ENCODE peak calls at places on chromosome 2, in six cellular contexts. One of them, this sample, is unnamed.

GRCh38 chr2:192128655-192129054 is 66.1 kb downstream of the TMEFF2 start:
- DNase-seq in aorta: no peak
- DNase-seq in AML-193: no peak
- DNase-seq in GM04504: no peak
- DNase-seq in anterior cingulate cortex: no peak
- DNase-seq in activated naive CD4-positive, alpha-beta T cell treated with anti-CD3 and anti-CD28 coated beads for 36 hours: no peak
- DNase-seq in this sample: no peak

GRCh38 chr2:58651930-58652329 is 410.8 kb upstream of the FANCL start:
- DNase-seq in aorta: no peak
- DNase-seq in AML-193: no peak
- DNase-seq in GM04504: no peak
- DNase-seq in anterior cingulate cortex: no peak
- DNase-seq in activated naive CD4-positive, alpha-beta T cell treated with anti-CD3 and anti-CD28 coated beads for 36 hours: no peak
- DNase-seq in this sample: no peak

GRCh38 chr2:15996536-15997423 is 56.4 kb downstream of the MYCN start:
- DNase-seq in aorta: no peak
- DNase-seq in AML-193: no peak
- DNase-seq in GM04504: no peak
- DNase-seq in anterior cingulate cortex: no peak
- DNase-seq in activated naive CD4-positive, alpha-beta T cell treated with anti-CD3 and anti-CD28 coated beads for 36 hours: no peak
- DNase-seq in this sample: no peak

GRCh38 chr2:112155331-112156151 is 17.4 kb downstream of the FBLN7 start:
- DNase-seq in aorta: no peak
- DNase-seq in AML-193: peak
- DNase-seq in GM04504: no peak
- DNase-seq in anterior cingulate cortex: no peak
- DNase-seq in activated naive CD4-positive, alpha-beta T cell treated with anti-CD3 and anti-CD28 coated beads for 36 hours: peak
- DNase-seq in this sample: no peak

GRCh38 chr2:113720167-113720566 is 36.3 kb downstream of the SLC35F5 start:
- DNase-seq in aorta: no peak
- DNase-seq in AML-193: peak
- DNase-seq in GM04504: no peak
- DNase-seq in anterior cingulate cortex: no peak
- DNase-seq in activated naive CD4-positive, alpha-beta T cell treated with anti-CD3 and anti-CD28 coated beads for 36 hours: no peak
- DNase-seq in this sample: no peak

GRCh38 chr2:70391988-70392387 is 90.1 kb upstream of the FAM136A start:
- DNase-seq in aorta: no peak
- DNase-seq in AML-193: no peak
- DNase-seq in GM04504: no peak
- DNase-seq in anterior cingulate cortex: no peak
- DNase-seq in activated naive CD4-positive, alpha-beta T cell treated with anti-CD3 and anti-CD28 coated beads for 36 hours: no peak
- DNase-seq in this sample: no peak

GRCh38 chr2:28956415-28956826 is 24.7 kb upstream of the TOGARAM2 start:
- DNase-seq in aorta: no peak
- DNase-seq in AML-193: no peak
- DNase-seq in GM04504: no peak
- DNase-seq in anterior cingulate cortex: no peak
- DNase-seq in activated naive CD4-positive, alpha-beta T cell treated with anti-CD3 and anti-CD28 coated beads for 36 hours: peak
- DNase-seq in this sample: no peak

GRCh38 chr2:178070824-178071223 is 1.8 kb downstream of the PDE11A start:
- DNase-seq in aorta: no peak
- DNase-seq in AML-193: no peak
- DNase-seq in GM04504: no peak
- DNase-seq in anterior cingulate cortex: no peak
- DNase-seq in activated naive CD4-positive, alpha-beta T cell treated with anti-CD3 and anti-CD28 coated beads for 36 hours: no peak
- DNase-seq in this sample: no peak

GRCh38 chr2:102439065-102439695 is 16.2 kb downstream of the IL18RAP start:
- DNase-seq in aorta: no peak
- DNase-seq in AML-193: no peak
- DNase-seq in GM04504: no peak
- DNase-seq in anterior cingulate cortex: no peak
- DNase-seq in activated naive CD4-positive, alpha-beta T cell treated with anti-CD3 and anti-CD28 coated beads for 36 hours: no peak
- DNase-seq in this sample: no peak

GRCh38 chr2:238462782-238463396 is 36.2 kb downstream of the ASB1 start:
- DNase-seq in aorta: no peak
- DNase-seq in AML-193: peak
- DNase-seq in GM04504: peak
- DNase-seq in anterior cingulate cortex: no peak
- DNase-seq in activated naive CD4-positive, alpha-beta T cell treated with anti-CD3 and anti-CD28 coated beads for 36 hours: no peak
- DNase-seq in this sample: peak

GRCh38 chr2:127857494-127857818 is 499 bp downstream of the POLR2D start:
- DNase-seq in aorta: no peak
- DNase-seq in AML-193: no peak
- DNase-seq in GM04504: no peak
- DNase-seq in anterior cingulate cortex: no peak
- DNase-seq in activated naive CD4-positive, alpha-beta T cell treated with anti-CD3 and anti-CD28 coated beads for 36 hours: peak
- DNase-seq in this sample: no peak

GRCh38 chr2:60867007-60867406 is 14.4 kb upstream of the REL start:
- DNase-seq in aorta: no peak
- DNase-seq in AML-193: no peak
- DNase-seq in GM04504: no peak
- DNase-seq in anterior cingulate cortex: no peak
- DNase-seq in activated naive CD4-positive, alpha-beta T cell treated with anti-CD3 and anti-CD28 coated beads for 36 hours: no peak
- DNase-seq in this sample: no peak

GRCh38 chr2:107363811-107364210 is 462.9 kb upstream of the RGPD4 start:
- DNase-seq in aorta: no peak
- DNase-seq in AML-193: no peak
- DNase-seq in GM04504: no peak
- DNase-seq in anterior cingulate cortex: no peak
- DNase-seq in activated naive CD4-positive, alpha-beta T cell treated with anti-CD3 and anti-CD28 coated beads for 36 hours: no peak
- DNase-seq in this sample: no peak

GRCh38 chr2:199471443-199472057 is 13.8 kb upstream of the SATB2 start:
- DNase-seq in aorta: peak
- DNase-seq in AML-193: no peak
- DNase-seq in GM04504: no peak
- DNase-seq in anterior cingulate cortex: peak
- DNase-seq in activated naive CD4-positive, alpha-beta T cell treated with anti-CD3 and anti-CD28 coated beads for 36 hours: peak
- DNase-seq in this sample: no peak

GRCh38 chr2:121562269-121563176 is 31.8 kb downstream of the RNU4ATAC start:
- DNase-seq in aorta: no peak
- DNase-seq in AML-193: no peak
- DNase-seq in GM04504: no peak
- DNase-seq in anterior cingulate cortex: no peak
- DNase-seq in activated naive CD4-positive, alpha-beta T cell treated with anti-CD3 and anti-CD28 coated beads for 36 hours: no peak
- DNase-seq in this sample: no peak

GRCh38 chr2:238471-239268 is 25.2 kb downstream of the SH3YL1 start:
- DNase-seq in aorta: no peak
- DNase-seq in AML-193: no peak
- DNase-seq in GM04504: no peak
- DNase-seq in anterior cingulate cortex: no peak
- DNase-seq in activated naive CD4-positive, alpha-beta T cell treated with anti-CD3 and anti-CD28 coated beads for 36 hours: no peak
- DNase-seq in this sample: no peak

GRCh38 chr2:38997784-38998183 is 108.1 kb downstream of the ARHGEF33 start:
- DNase-seq in aorta: no peak
- DNase-seq in AML-193: no peak
- DNase-seq in GM04504: peak
- DNase-seq in anterior cingulate cortex: no peak
- DNase-seq in activated naive CD4-positive, alpha-beta T cell treated with anti-CD3 and anti-CD28 coated beads for 36 hours: no peak
- DNase-seq in this sample: no peak

GRCh38 chr2:121212661-121213325 is 72.2 kb downstream of the TFCP2L1 start:
- DNase-seq in aorta: no peak
- DNase-seq in AML-193: no peak
- DNase-seq in GM04504: no peak
- DNase-seq in anterior cingulate cortex: no peak
- DNase-seq in activated naive CD4-positive, alpha-beta T cell treated with anti-CD3 and anti-CD28 coated beads for 36 hours: no peak
- DNase-seq in this sample: no peak

GRCh38 chr2:136243638-136244557 is 125.9 kb upstream of the CXCR4 start:
- DNase-seq in aorta: no peak
- DNase-seq in AML-193: no peak
- DNase-seq in GM04504: no peak
- DNase-seq in anterior cingulate cortex: no peak
- DNase-seq in activated naive CD4-positive, alpha-beta T cell treated with anti-CD3 and anti-CD28 coated beads for 36 hours: no peak
- DNase-seq in this sample: no peak

GRCh38 chr2:162282765-162283425 is 35.6 kb downstream of the IFIH1 start:
- DNase-seq in aorta: no peak
- DNase-seq in AML-193: no peak
- DNase-seq in GM04504: peak
- DNase-seq in anterior cingulate cortex: no peak
- DNase-seq in activated naive CD4-positive, alpha-beta T cell treated with anti-CD3 and anti-CD28 coated beads for 36 hours: no peak
- DNase-seq in this sample: no peak

GRCh38 chr2:1675633-1676032 is 68.7 kb downstream of the PXDN start:
- DNase-seq in aorta: peak
- DNase-seq in AML-193: no peak
- DNase-seq in GM04504: peak
- DNase-seq in anterior cingulate cortex: no peak
- DNase-seq in activated naive CD4-positive, alpha-beta T cell treated with anti-CD3 and anti-CD28 coated beads for 36 hours: no peak
- DNase-seq in this sample: no peak

GRCh38 chr2:207137922-207138321 is 27.8 kb downstream of the KLF7 start:
- DNase-seq in aorta: no peak
- DNase-seq in AML-193: no peak
- DNase-seq in GM04504: no peak
- DNase-seq in anterior cingulate cortex: no peak
- DNase-seq in activated naive CD4-positive, alpha-beta T cell treated with anti-CD3 and anti-CD28 coated beads for 36 hours: no peak
- DNase-seq in this sample: no peak

GRCh38 chr2:64277101-64277849 is 133.1 kb upstream of the PELI1 start:
- DNase-seq in aorta: no peak
- DNase-seq in AML-193: no peak
- DNase-seq in GM04504: no peak
- DNase-seq in anterior cingulate cortex: no peak
- DNase-seq in activated naive CD4-positive, alpha-beta T cell treated with anti-CD3 and anti-CD28 coated beads for 36 hours: no peak
- DNase-seq in this sample: no peak

GRCh38 chr2:151071382-151071781 is 190.3 kb downstream of the RBM43 start:
- DNase-seq in aorta: no peak
- DNase-seq in AML-193: no peak
- DNase-seq in GM04504: peak
- DNase-seq in anterior cingulate cortex: no peak
- DNase-seq in activated naive CD4-positive, alpha-beta T cell treated with anti-CD3 and anti-CD28 coated beads for 36 hours: no peak
- DNase-seq in this sample: no peak

GRCh38 chr2:144484201-144484948 is 35.5 kb downstream of the ZEB2 start:
- DNase-seq in aorta: no peak
- DNase-seq in AML-193: no peak
- DNase-seq in GM04504: no peak
- DNase-seq in anterior cingulate cortex: no peak
- DNase-seq in activated naive CD4-positive, alpha-beta T cell treated with anti-CD3 and anti-CD28 coated beads for 36 hours: no peak
- DNase-seq in this sample: peak

GRCh38 chr2:197286805-197287595 is 23.6 kb downstream of the ANKRD44 start:
- DNase-seq in aorta: peak
- DNase-seq in AML-193: no peak
- DNase-seq in GM04504: peak
- DNase-seq in anterior cingulate cortex: no peak
- DNase-seq in activated naive CD4-positive, alpha-beta T cell treated with anti-CD3 and anti-CD28 coated beads for 36 hours: peak
- DNase-seq in this sample: peak

GRCh38 chr2:187915810-187916209 is 361.6 kb upstream of the TFPI start:
- DNase-seq in aorta: no peak
- DNase-seq in AML-193: no peak
- DNase-seq in GM04504: no peak
- DNase-seq in anterior cingulate cortex: no peak
- DNase-seq in activated naive CD4-positive, alpha-beta T cell treated with anti-CD3 and anti-CD28 coated beads for 36 hours: no peak
- DNase-seq in this sample: peak

GRCh38 chr2:187310696-187311095 is 137.4 kb downstream of the CALCRL start:
- DNase-seq in aorta: no peak
- DNase-seq in AML-193: no peak
- DNase-seq in GM04504: peak
- DNase-seq in anterior cingulate cortex: no peak
- DNase-seq in activated naive CD4-positive, alpha-beta T cell treated with anti-CD3 and anti-CD28 coated beads for 36 hours: no peak
- DNase-seq in this sample: peak

GRCh38 chr2:201796478-201796865 is 9.9 kb upstream of the CDK15 start:
- DNase-seq in aorta: no peak
- DNase-seq in AML-193: no peak
- DNase-seq in GM04504: no peak
- DNase-seq in anterior cingulate cortex: no peak
- DNase-seq in activated naive CD4-positive, alpha-beta T cell treated with anti-CD3 and anti-CD28 coated beads for 36 hours: no peak
- DNase-seq in this sample: no peak

GRCh38 chr2:47360937-47361336 is 42.0 kb upstream of the MSH2 start:
- DNase-seq in aorta: no peak
- DNase-seq in AML-193: no peak
- DNase-seq in GM04504: peak
- DNase-seq in anterior cingulate cortex: no peak
- DNase-seq in activated naive CD4-positive, alpha-beta T cell treated with anti-CD3 and anti-CD28 coated beads for 36 hours: no peak
- DNase-seq in this sample: no peak

This sample was measured in NCI-H446 treated with DMSO at 0.1 percent for 48 hours.